ENCODE peak calls at places on chromosome 14, in four cellular contexts. P is Peyer's patch, G is right lobe of liver, Z is IMR-90. U is an unnamed sample.

GRCh38 chr14:24875203-24875840 is 174.6 kb downstream of the STXBP6 start:
- DNase-seq in Z (peak), P (no peak), G (no peak), U (no peak)

GRCh38 chr14:91413547-91414474 is 3.8 kb downstream of the CCDC88C start:
- DNase-seq in G (no peak), P (peak), Z (no peak), U (no peak)

GRCh38 chr14:77099425-77100167 is 1.5 kb downstream of the CIPC start:
- DNase-seq in P (no peak), Z (peak), G (no peak), U (no peak)

GRCh38 chr14:41605550-41606248 is 977 bp upstream of the LRFN5 start:
- DNase-seq in G (no peak), Z (peak), P (no peak), U (no peak)

GRCh38 chr14:47365248-47365647 is 310.2 kb downstream of the MDGA2 start:
- DNase-seq in G (no peak), Z (no peak), P (no peak), U (no peak)

GRCh38 chr14:51650721-51651387 is 856 bp upstream of the FRMD6 start:
- DNase-seq in G (peak), P (peak), Z (no peak), U (no peak)

GRCh38 chr14:51884086-51884927 is 23.9 kb downstream of the GNG2 start:
- DNase-seq in P (no peak), G (no peak), Z (peak), U (no peak)

GRCh38 chr14:86457729-86458128 is 927.8 kb downstream of the FLRT2 start:
- DNase-seq in Z (no peak), G (no peak), P (no peak), U (no peak)

GRCh38 chr14:90544566-90544965 is 147.7 kb downstream of the CALM1 start:
- DNase-seq in Z (no peak), G (no peak), P (no peak), U (no peak)

GRCh38 chr14:95197498-95198010 is 40.2 kb upstream of the DICER1 start:
- DNase-seq in G (no peak), P (no peak), Z (no peak), U (no peak)

GRCh38 chr14:73491256-73491976 is 683 bp downstream of the RIOX1 start:
- DNase-seq in Z (peak), P (peak), G (peak), U (peak)

GRCh38 chr14:58656671-58657411 is 19.1 kb downstream of the DACT1 start:
- DNase-seq in Z (no peak), G (no peak), P (no peak), U (no peak)

GRCh38 chr14:36915089-36915488 is 253.4 kb downstream of the PAX9 start:
- DNase-seq in Z (no peak), G (no peak), P (no peak), U (no peak)

GRCh38 chr14:86462193-86462592 is 932.2 kb downstream of the FLRT2 start:
- DNase-seq in G (no peak), Z (peak), P (no peak), U (no peak)

GRCh38 chr14:71320734-71321555 is 413.7 kb downstream of the PCNX1 start:
- DNase-seq in G (peak), P (peak), Z (peak), U (peak)

GRCh38 chr14:104348741-104349140 is 210.4 kb downstream of the KIF26A start:
- DNase-seq in Z (no peak), P (no peak), G (no peak), U (no peak)

GRCh38 chr14:103879570-103880333 is 32.4 kb upstream of the PPP1R13B start:
- DNase-seq in G (peak), P (peak), Z (no peak), U (no peak)

GRCh38 chr14:24366664-24367505 is 1.1 kb upstream of the NFATC4 start:
- DNase-seq in G (no peak), P (peak), Z (peak), U (peak)

GRCh38 chr14:84554136-84554535 is 975.8 kb upstream of the FLRT2 start:
- DNase-seq in P (no peak), G (no peak), Z (no peak), U (no peak)

GRCh38 chr14:89540830-89541470 is 123.9 kb upstream of the FOXN3 start:
- DNase-seq in P (no peak), G (no peak), Z (peak), U (no peak)

GRCh38 chr14:38971258-38971921 is 131.6 kb downstream of the SEC23A start:
- DNase-seq in Z (no peak), G (no peak), P (no peak), U (no peak)

GRCh38 chr14:28612414-28612813 is 154.2 kb upstream of the FOXG1 start:
- DNase-seq in P (no peak), Z (no peak), G (no peak), U (no peak)
- TF ChIP-seq POLR2A in P (no peak), Z (no peak), G (no peak), U (no peak)

GRCh38 chr14:55332654-55333570 is 61.7 kb downstream of the FBXO34 start:
- DNase-seq in G (no peak), P (no peak), Z (peak), U (no peak)
- TF ChIP-seq POLR2A in G (no peak), P (no peak), Z (no peak), U (no peak)

GRCh38 chr14:102776761-102777710 is at the start of gene TRAF3:
- DNase-seq in Z (peak), G (peak), P (peak), U (peak)
- TF ChIP-seq POLR2A in Z (peak), G (peak), P (no peak), U (peak)

DNA sequence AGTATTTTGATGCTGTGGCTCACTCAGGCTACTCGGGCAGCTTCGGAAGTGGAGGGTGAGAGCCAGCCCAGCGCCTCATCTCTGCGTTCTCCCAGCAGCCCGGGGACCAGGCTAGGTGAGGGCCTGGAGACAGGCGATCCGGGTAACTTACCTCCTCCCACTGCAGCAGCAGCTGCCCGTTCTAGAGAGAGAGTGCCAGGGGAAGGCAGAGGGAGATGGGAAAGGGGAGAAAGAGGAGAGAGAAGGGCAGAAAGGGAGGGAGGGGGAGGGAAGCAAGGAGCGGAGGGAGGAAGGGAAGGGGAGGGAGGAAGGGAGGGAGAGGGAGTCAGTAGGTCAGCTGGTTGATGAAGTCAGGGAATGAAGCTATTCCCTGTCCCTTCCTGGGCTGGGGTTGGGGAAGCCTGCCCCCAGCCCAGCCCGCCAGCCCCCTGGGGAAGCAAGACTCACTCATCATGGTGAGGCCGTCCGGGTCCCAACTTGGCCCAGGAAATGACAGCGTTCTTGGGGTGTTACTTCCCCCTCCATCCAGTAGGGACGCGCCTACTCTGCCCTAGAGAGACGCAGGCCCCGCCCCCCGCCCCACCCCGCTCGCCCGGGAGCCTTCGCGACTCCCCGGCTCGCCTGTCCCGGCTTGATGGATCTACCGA is at the start of gene IFI27L2:
- DNase-seq in G (no peak), P (peak), Z (peak), U (peak)
- TF ChIP-seq POLR2A in G (no peak), P (peak), Z (no peak), U (peak)

GRCh38 chr14:70203686-70204085 is 14.9 kb upstream of the SLC8A3 start:
- DNase-seq in P (no peak), G (no peak), Z (no peak), U (no peak)
- TF ChIP-seq POLR2A in P (no peak), G (no peak), Z (no peak), U (no peak)

GRCh38 chr14:102047808-102048540 is 38.9 kb downstream of the HSP90AA1 start:
- DNase-seq in G (no peak), Z (no peak), P (no peak), U (no peak)
- TF ChIP-seq POLR2A in G (no peak), Z (no peak), P (no peak), U (no peak)